ENCODE peak calls at places on chromosome 10, in six cellular contexts. One of them, this sample, is unnamed.

GRCh38 chr10:100167521-100168312 is 18.1 kb downstream of the ERLIN1 start:
- DNase-seq in choroid plexus epithelial cell: no peak
- DNase-seq in upper lobe of left lung: no peak
- DNase-seq in kidney epithelial cell: no peak
- DNase-seq in astrocyte of the spinal cord: no peak
- DNase-seq in neural crest cell: no peak
- DNase-seq in this sample: no peak

GRCh38 chr10:72353963-72354355 is 760 bp downstream of the DNAJB12 start:
- DNase-seq in choroid plexus epithelial cell: peak; percentile 46
- DNase-seq in kidney epithelial cell: no peak
- DNase-seq in neural crest cell: no peak
- DNase-seq in upper lobe of left lung: no peak
- DNase-seq in astrocyte of the spinal cord: no peak
- DNase-seq in this sample: no peak

GRCh38 chr10:43965918-43966570 is 317.4 kb upstream of the ZNF32 start:
- DNase-seq in astrocyte of the spinal cord: no peak
- DNase-seq in choroid plexus epithelial cell: no peak
- DNase-seq in upper lobe of left lung: no peak
- DNase-seq in kidney epithelial cell: no peak
- DNase-seq in neural crest cell: no peak
- DNase-seq in this sample: no peak

GRCh38 chr10:8242295-8242872 is 187.9 kb downstream of the GATA3 start:
- DNase-seq in upper lobe of left lung: no peak
- DNase-seq in kidney epithelial cell: no peak
- DNase-seq in choroid plexus epithelial cell: no peak
- DNase-seq in neural crest cell: no peak
- DNase-seq in astrocyte of the spinal cord: no peak
- DNase-seq in this sample: no peak

GRCh38 chr10:63268139-63268797 is 135.1 kb downstream of the NRBF2 start:
- DNase-seq in astrocyte of the spinal cord: peak; percentile 64
- DNase-seq in kidney epithelial cell: no peak
- DNase-seq in upper lobe of left lung: no peak
- DNase-seq in choroid plexus epithelial cell: peak; percentile 58
- DNase-seq in neural crest cell: no peak
- DNase-seq in this sample: no peak

GRCh38 chr10:121926669-121927360 is 1.0 kb downstream of the ATE1 start:
- DNase-seq in choroid plexus epithelial cell: peak; percentile 40
- DNase-seq in astrocyte of the spinal cord: peak; percentile 16
- DNase-seq in kidney epithelial cell: no peak
- DNase-seq in upper lobe of left lung: no peak
- DNase-seq in neural crest cell: no peak
- DNase-seq in this sample: no peak

GRCh38 chr10:118692911-118693310 is 61.9 kb downstream of the CACUL1 start:
- DNase-seq in astrocyte of the spinal cord: peak; percentile 85
- DNase-seq in neural crest cell: no peak
- DNase-seq in upper lobe of left lung: no peak
- DNase-seq in kidney epithelial cell: peak; percentile 10
- DNase-seq in choroid plexus epithelial cell: peak; percentile 79
- DNase-seq in this sample: no peak

GRCh38 chr10:76432274-76433012 is 1001.0 kb downstream of the LRMDA start:
- DNase-seq in choroid plexus epithelial cell: peak; percentile 74
- DNase-seq in neural crest cell: no peak
- DNase-seq in kidney epithelial cell: no peak
- DNase-seq in upper lobe of left lung: no peak
- DNase-seq in astrocyte of the spinal cord: peak; percentile 67
- DNase-seq in this sample: no peak

GRCh38 chr10:3010819-3011422 is 56.4 kb upstream of the PFKP start:
- DNase-seq in kidney epithelial cell: peak; percentile 65
- DNase-seq in astrocyte of the spinal cord: no peak
- DNase-seq in upper lobe of left lung: no peak
- DNase-seq in choroid plexus epithelial cell: no peak
- DNase-seq in neural crest cell: no peak
- DNase-seq in this sample: peak; percentile 23

GRCh38 chr10:3749597-3750351 is 35.2 kb downstream of the KLF6 start:
- DNase-seq in upper lobe of left lung: no peak
- DNase-seq in choroid plexus epithelial cell: peak; percentile 90
- DNase-seq in astrocyte of the spinal cord: peak; percentile 55
- DNase-seq in neural crest cell: no peak
- DNase-seq in kidney epithelial cell: peak; percentile 44
- DNase-seq in this sample: no peak

GRCh38 chr10:6924166-6924565 is 344.1 kb upstream of the PRKCQ start:
- DNase-seq in neural crest cell: no peak
- DNase-seq in upper lobe of left lung: no peak
- DNase-seq in choroid plexus epithelial cell: no peak
- DNase-seq in astrocyte of the spinal cord: peak; percentile 62
- DNase-seq in kidney epithelial cell: peak; percentile 12
- DNase-seq in this sample: no peak

GRCh38 chr10:66990431-66990830 is 64.6 kb downstream of the LRRTM3 start:
- DNase-seq in choroid plexus epithelial cell: no peak
- DNase-seq in neural crest cell: no peak
- DNase-seq in astrocyte of the spinal cord: no peak
- DNase-seq in kidney epithelial cell: no peak
- DNase-seq in upper lobe of left lung: no peak
- DNase-seq in this sample: no peak

GRCh38 chr10:7635431-7636125 is 31.2 kb downstream of the ITIH5 start:
- DNase-seq in kidney epithelial cell: no peak
- DNase-seq in neural crest cell: no peak
- DNase-seq in astrocyte of the spinal cord: no peak
- DNase-seq in choroid plexus epithelial cell: no peak
- DNase-seq in upper lobe of left lung: no peak
- DNase-seq in this sample: no peak

GRCh38 chr10:62650411-62650810 is 154.1 kb upstream of the ADO start:
- DNase-seq in astrocyte of the spinal cord: no peak
- DNase-seq in choroid plexus epithelial cell: no peak
- DNase-seq in kidney epithelial cell: no peak
- DNase-seq in neural crest cell: no peak
- DNase-seq in upper lobe of left lung: no peak
- DNase-seq in this sample: no peak

GRCh38 chr10:78712147-78712546 is 356.6 kb upstream of the ZMIZ1 start:
- DNase-seq in astrocyte of the spinal cord: no peak
- DNase-seq in choroid plexus epithelial cell: no peak
- DNase-seq in kidney epithelial cell: no peak
- DNase-seq in neural crest cell: no peak
- DNase-seq in upper lobe of left lung: peak; percentile 35
- DNase-seq in this sample: no peak

GRCh38 chr10:32386623-32387022 is 39.7 kb upstream of the EPC1 start:
- DNase-seq in neural crest cell: no peak
- DNase-seq in astrocyte of the spinal cord: no peak
- DNase-seq in kidney epithelial cell: no peak
- DNase-seq in choroid plexus epithelial cell: peak; percentile 65
- DNase-seq in upper lobe of left lung: no peak
- DNase-seq in this sample: no peak

GRCh38 chr10:119829429-119829828 is 43.2 kb downstream of the MCMBP start:
- DNase-seq in upper lobe of left lung: no peak
- DNase-seq in neural crest cell: no peak
- DNase-seq in astrocyte of the spinal cord: no peak
- DNase-seq in kidney epithelial cell: no peak
- DNase-seq in choroid plexus epithelial cell: no peak
- DNase-seq in this sample: no peak

GRCh38 chr10:63801139-63801538 is 279.9 kb downstream of the REEP3 start:
- DNase-seq in neural crest cell: no peak
- DNase-seq in astrocyte of the spinal cord: no peak
- DNase-seq in upper lobe of left lung: no peak
- DNase-seq in choroid plexus epithelial cell: no peak
- DNase-seq in kidney epithelial cell: no peak
- DNase-seq in this sample: no peak

GRCh38 chr10:34575882-34576281 is 239.2 kb downstream of the PARD3 start:
- DNase-seq in kidney epithelial cell: no peak
- DNase-seq in neural crest cell: no peak
- DNase-seq in astrocyte of the spinal cord: peak; percentile 52
- DNase-seq in choroid plexus epithelial cell: no peak
- DNase-seq in upper lobe of left lung: no peak
- DNase-seq in this sample: no peak

GRCh38 chr10:100876575-100877158 is 36.1 kb upstream of the SLF2 start:
- DNase-seq in astrocyte of the spinal cord: no peak
- DNase-seq in neural crest cell: no peak
- DNase-seq in upper lobe of left lung: no peak
- DNase-seq in kidney epithelial cell: no peak
- DNase-seq in choroid plexus epithelial cell: no peak
- DNase-seq in this sample: no peak

GRCh38 chr10:31926765-31927596 is 1.6 kb downstream of the ARHGAP12 start:
- DNase-seq in upper lobe of left lung: no peak
- DNase-seq in neural crest cell: no peak
- DNase-seq in choroid plexus epithelial cell: no peak
- DNase-seq in kidney epithelial cell: no peak
- DNase-seq in astrocyte of the spinal cord: no peak
- DNase-seq in this sample: no peak

GRCh38 chr10:12156367-12157123 is 27.1 kb downstream of the SEC61A2 start:
- DNase-seq in choroid plexus epithelial cell: no peak
- DNase-seq in astrocyte of the spinal cord: no peak
- DNase-seq in kidney epithelial cell: no peak
- DNase-seq in neural crest cell: no peak
- DNase-seq in upper lobe of left lung: no peak
- DNase-seq in this sample: no peak

GRCh38 chr10:88865281-88865876 is 13.7 kb upstream of the ANKRD22 start:
- DNase-seq in upper lobe of left lung: no peak
- DNase-seq in astrocyte of the spinal cord: peak; percentile 16
- DNase-seq in neural crest cell: no peak
- DNase-seq in choroid plexus epithelial cell: peak; percentile 61
- DNase-seq in kidney epithelial cell: no peak
- DNase-seq in this sample: no peak

GRCh38 chr10:27464993-27465392 is 39.1 kb upstream of the RAB18 start:
- DNase-seq in choroid plexus epithelial cell: no peak
- DNase-seq in kidney epithelial cell: no peak
- DNase-seq in upper lobe of left lung: no peak
- DNase-seq in neural crest cell: no peak
- DNase-seq in astrocyte of the spinal cord: no peak
- DNase-seq in this sample: no peak

GRCh38 chr10:56360967-56361841 is at the start of gene ZWINT:
- DNase-seq in kidney epithelial cell: peak; percentile 79
- DNase-seq in astrocyte of the spinal cord: peak; percentile 98
- DNase-seq in neural crest cell: peak; percentile 85
- DNase-seq in upper lobe of left lung: peak; percentile 94
- DNase-seq in choroid plexus epithelial cell: peak; percentile 98
- DNase-seq in this sample: peak; percentile 90

GRCh38 chr10:18140957-18141888 is 999 bp downstream of the CACNB2 start:
- DNase-seq in kidney epithelial cell: no peak
- DNase-seq in astrocyte of the spinal cord: no peak
- DNase-seq in upper lobe of left lung: no peak
- DNase-seq in choroid plexus epithelial cell: no peak
- DNase-seq in neural crest cell: no peak
- DNase-seq in this sample: no peak

GRCh38 chr10:132385721-132386418 is 11.1 kb upstream of the PWWP2B start:
- DNase-seq in neural crest cell: no peak
- DNase-seq in astrocyte of the spinal cord: no peak
- DNase-seq in upper lobe of left lung: no peak
- DNase-seq in kidney epithelial cell: no peak
- DNase-seq in choroid plexus epithelial cell: no peak
- DNase-seq in this sample: no peak
- TF ChIP-seq CTCF in neural crest cell: no peak
- TF ChIP-seq CTCF in astrocyte of the spinal cord: no peak
- TF ChIP-seq CTCF in upper lobe of left lung: no peak
- TF ChIP-seq CTCF in kidney epithelial cell: no peak
- TF ChIP-seq CTCF in choroid plexus epithelial cell: no peak
- TF ChIP-seq CTCF in this sample: no peak

DNA sequence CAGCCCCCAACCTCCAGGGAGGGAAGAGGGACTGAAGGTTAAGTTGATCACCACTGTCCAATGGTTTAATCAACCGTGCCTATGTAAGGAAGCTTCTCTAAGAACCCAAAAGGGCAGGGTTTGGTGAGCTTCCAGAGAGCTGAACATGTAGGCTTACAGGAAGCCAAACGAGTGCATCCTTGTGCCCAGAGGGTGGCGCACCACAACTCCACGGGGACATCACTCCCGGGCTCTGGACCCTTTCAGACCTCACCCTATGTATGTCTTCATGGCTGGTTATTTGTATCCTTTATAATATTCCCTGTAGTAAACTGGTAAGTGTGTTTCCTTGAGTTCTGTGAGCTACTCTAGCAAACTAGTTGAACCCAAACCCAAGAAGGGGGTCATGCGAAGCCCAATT is 11.5 kb upstream of the NFKB2 start:
- DNase-seq in kidney epithelial cell: no peak
- DNase-seq in choroid plexus epithelial cell: peak; percentile 38
- DNase-seq in upper lobe of left lung: no peak
- DNase-seq in astrocyte of the spinal cord: no peak
- DNase-seq in neural crest cell: no peak
- DNase-seq in this sample: no peak
- TF ChIP-seq CTCF in kidney epithelial cell: peak; percentile 14
- TF ChIP-seq CTCF in choroid plexus epithelial cell: peak; percentile 46
- TF ChIP-seq CTCF in upper lobe of left lung: no peak
- TF ChIP-seq CTCF in astrocyte of the spinal cord: peak; percentile 33
- TF ChIP-seq CTCF in neural crest cell: peak; percentile 41
- TF ChIP-seq CTCF in this sample: peak; percentile 25

GRCh38 chr10:105800626-105801025 is 1159.5 kb downstream of the SORCS3 start:
- DNase-seq in choroid plexus epithelial cell: peak; percentile 20
- DNase-seq in neural crest cell: no peak
- DNase-seq in upper lobe of left lung: no peak
- DNase-seq in kidney epithelial cell: no peak
- DNase-seq in astrocyte of the spinal cord: peak; percentile 56
- DNase-seq in this sample: no peak

GRCh38 chr10:105803206-105803605 is 1162.1 kb downstream of the SORCS3 start:
- DNase-seq in kidney epithelial cell: no peak
- DNase-seq in astrocyte of the spinal cord: no peak
- DNase-seq in choroid plexus epithelial cell: no peak
- DNase-seq in upper lobe of left lung: no peak
- DNase-seq in neural crest cell: no peak
- DNase-seq in this sample: no peak

GRCh38 chr10:105793071-105793470 is 1152.0 kb downstream of the SORCS3 start:
- DNase-seq in choroid plexus epithelial cell: no peak
- DNase-seq in upper lobe of left lung: no peak
- DNase-seq in astrocyte of the spinal cord: no peak
- DNase-seq in neural crest cell: no peak
- DNase-seq in kidney epithelial cell: peak; percentile 73
- DNase-seq in this sample: no peak

GRCh38 chr10:105797234-105797890 is 1156.3 kb downstream of the SORCS3 start:
- DNase-seq in choroid plexus epithelial cell: peak; percentile 31
- DNase-seq in astrocyte of the spinal cord: peak; percentile 8
- DNase-seq in kidney epithelial cell: peak; percentile 32
- DNase-seq in neural crest cell: no peak
- DNase-seq in upper lobe of left lung: peak; percentile 24
- DNase-seq in this sample: no peak
- TF ChIP-seq CTCF in choroid plexus epithelial cell: peak; percentile 33
- TF ChIP-seq CTCF in astrocyte of the spinal cord: peak; percentile 20
- TF ChIP-seq CTCF in kidney epithelial cell: peak; percentile 58
- TF ChIP-seq CTCF in neural crest cell: peak; percentile 67
- TF ChIP-seq CTCF in upper lobe of left lung: peak; percentile 53
- TF ChIP-seq CTCF in this sample: peak; percentile 63

DNA sequence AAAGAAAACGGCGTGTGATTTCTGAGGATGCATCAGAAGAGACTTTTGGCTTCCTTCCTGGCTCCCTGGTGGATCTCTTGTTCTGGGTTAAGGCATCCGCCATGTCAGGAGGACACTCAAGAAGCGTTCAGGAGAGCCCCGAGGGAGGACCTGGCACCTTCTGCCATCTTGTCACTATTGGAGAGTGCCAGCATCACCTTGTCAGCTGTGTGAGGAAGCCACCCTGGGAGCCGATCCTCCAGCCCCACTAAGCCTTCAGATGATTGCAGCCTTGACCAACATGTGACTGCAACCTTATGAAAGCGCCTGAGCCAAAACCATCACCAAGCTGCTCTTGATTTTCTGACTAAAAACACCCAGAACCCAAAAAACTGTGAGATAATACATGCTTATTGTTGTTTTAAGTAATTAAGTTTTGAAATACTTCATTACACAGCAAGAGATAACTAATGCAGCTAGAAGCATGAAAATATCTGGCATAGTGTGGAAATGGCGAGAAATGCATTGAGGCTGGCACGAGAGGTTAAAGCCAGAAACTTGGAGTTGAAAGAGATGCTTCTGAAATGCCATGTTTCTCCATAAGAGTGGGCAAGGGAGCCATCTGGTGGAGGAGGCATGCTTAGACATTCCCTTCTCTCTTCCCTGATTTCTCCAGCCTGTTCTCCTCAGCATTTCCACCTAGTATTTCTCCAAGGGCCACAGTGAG is 5.4 kb upstream of the ZFYVE27 start:
- DNase-seq in astrocyte of the spinal cord: peak; percentile 70
- DNase-seq in upper lobe of left lung: peak; percentile 63
- DNase-seq in neural crest cell: peak; percentile 74
- DNase-seq in kidney epithelial cell: no peak
- DNase-seq in choroid plexus epithelial cell: peak; percentile 84
- DNase-seq in this sample: peak; percentile 51
- TF ChIP-seq CTCF in astrocyte of the spinal cord: peak; percentile 80
- TF ChIP-seq CTCF in upper lobe of left lung: peak; percentile 93
- TF ChIP-seq CTCF in neural crest cell: peak; percentile 90
- TF ChIP-seq CTCF in kidney epithelial cell: peak; percentile 82
- TF ChIP-seq CTCF in choroid plexus epithelial cell: peak; percentile 95
- TF ChIP-seq CTCF in this sample: peak; percentile 85

This sample was measured in progenitor cell of endocrine pancreas.